ENCODE peak calls at places on chromosomes 2 and 18, in eight cellular contexts. One of them, this sample, is unnamed. For H3K4me1, the result is how much of the 10 kb centered on the place peaks cover.

GRCh38 chr2:134336352-134336751 is 82.5 kb downstream of the MGAT5 start:
- DNase-seq in Caco-2: no peak
- DNase-seq in uterus: no peak
- DNase-seq in ovary: no peak
- DNase-seq in CD8-positive, alpha-beta T cell: no peak
- DNase-seq in heart right ventricle: no peak
- DNase-seq in endodermal cell: no peak
- DNase-seq in MM.1S: no peak
- DNase-seq in this sample: no peak

GRCh38 chr2:159140070-159140774 is 146.3 kb downstream of the WDSUB1 start:
- DNase-seq in Caco-2: no peak
- DNase-seq in uterus: no peak
- DNase-seq in ovary: no peak
- DNase-seq in CD8-positive, alpha-beta T cell: no peak
- DNase-seq in heart right ventricle: no peak
- DNase-seq in endodermal cell: no peak
- DNase-seq in MM.1S: no peak
- DNase-seq in this sample: no peak

GRCh38 chr2:177397501-177398289 is 5.1 kb downstream of the AGPS start:
- DNase-seq in Caco-2: peak
- DNase-seq in uterus: peak
- DNase-seq in ovary: peak
- DNase-seq in CD8-positive, alpha-beta T cell: no peak
- DNase-seq in heart right ventricle: no peak
- DNase-seq in endodermal cell: no peak
- DNase-seq in MM.1S: no peak
- DNase-seq in this sample: peak

GRCh38 chr2:214376631-214377624 is 33.9 kb upstream of the VWC2L start:
- DNase-seq in Caco-2: no peak
- DNase-seq in uterus: no peak
- DNase-seq in ovary: no peak
- DNase-seq in CD8-positive, alpha-beta T cell: no peak
- DNase-seq in heart right ventricle: no peak
- DNase-seq in endodermal cell: no peak
- DNase-seq in MM.1S: peak
- DNase-seq in this sample: no peak

GRCh38 chr2:33380001-33380609 is 96.3 kb upstream of the RASGRP3 start:
- DNase-seq in Caco-2: no peak
- DNase-seq in uterus: no peak
- DNase-seq in ovary: no peak
- DNase-seq in CD8-positive, alpha-beta T cell: no peak
- DNase-seq in heart right ventricle: no peak
- DNase-seq in endodermal cell: no peak
- DNase-seq in MM.1S: peak
- DNase-seq in this sample: no peak

GRCh38 chr2:220502539-220502938 is 875.1 kb downstream of the SLC4A3 start:
- DNase-seq in Caco-2: no peak
- DNase-seq in uterus: no peak
- DNase-seq in ovary: no peak
- DNase-seq in CD8-positive, alpha-beta T cell: no peak
- DNase-seq in heart right ventricle: no peak
- DNase-seq in endodermal cell: no peak
- DNase-seq in MM.1S: no peak
- DNase-seq in this sample: no peak

GRCh38 chr18:60905699-60906098 is 427.5 kb upstream of the CDH20 start:
- DNase-seq in Caco-2: no peak
- DNase-seq in uterus: peak
- DNase-seq in ovary: no peak
- DNase-seq in CD8-positive, alpha-beta T cell: no peak
- DNase-seq in heart right ventricle: no peak
- DNase-seq in endodermal cell: no peak
- DNase-seq in MM.1S: no peak
- DNase-seq in this sample: peak

GRCh38 chr2:191150451-191151314 is at the start of gene STAT4:
- DNase-seq in Caco-2: no peak
- DNase-seq in uterus: peak
- DNase-seq in ovary: peak
- DNase-seq in CD8-positive, alpha-beta T cell: peak
- DNase-seq in heart right ventricle: peak
- DNase-seq in endodermal cell: peak
- DNase-seq in MM.1S: peak
- DNase-seq in this sample: peak

GRCh38 chr2:235051436-235052260 is 99.8 kb downstream of the SH3BP4 start:
- DNase-seq in Caco-2: no peak
- DNase-seq in uterus: no peak
- DNase-seq in ovary: no peak
- DNase-seq in CD8-positive, alpha-beta T cell: no peak
- DNase-seq in heart right ventricle: no peak
- DNase-seq in endodermal cell: peak
- DNase-seq in MM.1S: no peak
- DNase-seq in this sample: no peak

GRCh38 chr2:46876741-46877384 is 38.7 kb downstream of the MCFD2 start:
- DNase-seq in Caco-2: peak
- DNase-seq in uterus: peak
- DNase-seq in ovary: no peak
- DNase-seq in CD8-positive, alpha-beta T cell: no peak
- DNase-seq in heart right ventricle: peak
- DNase-seq in endodermal cell: no peak
- DNase-seq in MM.1S: peak
- DNase-seq in this sample: peak

GRCh38 chr2:33598472-33599174 is 476 bp downstream of the FAM98A start:
- DNase-seq in Caco-2: peak
- DNase-seq in uterus: peak
- DNase-seq in ovary: peak
- DNase-seq in CD8-positive, alpha-beta T cell: peak
- DNase-seq in heart right ventricle: no peak
- DNase-seq in endodermal cell: peak
- DNase-seq in MM.1S: peak
- DNase-seq in this sample: peak

GRCh38 chr18:40938615-40939014 is 1016.4 kb upstream of the PIK3C3 start:
- DNase-seq in Caco-2: no peak
- DNase-seq in uterus: no peak
- DNase-seq in ovary: no peak
- DNase-seq in CD8-positive, alpha-beta T cell: no peak
- DNase-seq in heart right ventricle: no peak
- DNase-seq in endodermal cell: no peak
- DNase-seq in MM.1S: no peak
- DNase-seq in this sample: no peak

GRCh38 chr2:7093376-7093775 is 176.2 kb downstream of the RNF144A start:
- DNase-seq in Caco-2: no peak
- DNase-seq in uterus: no peak
- DNase-seq in ovary: no peak
- DNase-seq in CD8-positive, alpha-beta T cell: no peak
- DNase-seq in heart right ventricle: no peak
- DNase-seq in endodermal cell: no peak
- DNase-seq in MM.1S: no peak
- DNase-seq in this sample: no peak

GRCh38 chr2:71528749-71529148 is 75.4 kb downstream of the DYSF start:
- DNase-seq in Caco-2: no peak
- DNase-seq in uterus: no peak
- DNase-seq in ovary: no peak
- DNase-seq in CD8-positive, alpha-beta T cell: no peak
- DNase-seq in heart right ventricle: no peak
- DNase-seq in endodermal cell: peak
- DNase-seq in MM.1S: no peak
- DNase-seq in this sample: no peak

GRCh38 chr2:42105330-42106256 is 57.8 kb downstream of the PKDCC start:
- DNase-seq in Caco-2: no peak
- DNase-seq in uterus: no peak
- DNase-seq in ovary: no peak
- DNase-seq in CD8-positive, alpha-beta T cell: peak
- DNase-seq in heart right ventricle: no peak
- DNase-seq in endodermal cell: peak
- DNase-seq in MM.1S: peak
- DNase-seq in this sample: no peak

GRCh38 chr2:221309888-221310287 is 262.2 kb downstream of the EPHA4 start:
- DNase-seq in Caco-2: no peak
- DNase-seq in uterus: no peak
- DNase-seq in ovary: no peak
- DNase-seq in CD8-positive, alpha-beta T cell: no peak
- DNase-seq in heart right ventricle: no peak
- DNase-seq in endodermal cell: no peak
- DNase-seq in MM.1S: no peak
- DNase-seq in this sample: peak

GRCh38 chr2:96952976-96953610 is 33.3 kb downstream of the FAM178B start:
- DNase-seq in Caco-2: no peak
- DNase-seq in uterus: peak
- DNase-seq in ovary: peak
- DNase-seq in CD8-positive, alpha-beta T cell: no peak
- DNase-seq in heart right ventricle: peak
- DNase-seq in endodermal cell: no peak
- DNase-seq in MM.1S: no peak
- DNase-seq in this sample: no peak

DNA sequence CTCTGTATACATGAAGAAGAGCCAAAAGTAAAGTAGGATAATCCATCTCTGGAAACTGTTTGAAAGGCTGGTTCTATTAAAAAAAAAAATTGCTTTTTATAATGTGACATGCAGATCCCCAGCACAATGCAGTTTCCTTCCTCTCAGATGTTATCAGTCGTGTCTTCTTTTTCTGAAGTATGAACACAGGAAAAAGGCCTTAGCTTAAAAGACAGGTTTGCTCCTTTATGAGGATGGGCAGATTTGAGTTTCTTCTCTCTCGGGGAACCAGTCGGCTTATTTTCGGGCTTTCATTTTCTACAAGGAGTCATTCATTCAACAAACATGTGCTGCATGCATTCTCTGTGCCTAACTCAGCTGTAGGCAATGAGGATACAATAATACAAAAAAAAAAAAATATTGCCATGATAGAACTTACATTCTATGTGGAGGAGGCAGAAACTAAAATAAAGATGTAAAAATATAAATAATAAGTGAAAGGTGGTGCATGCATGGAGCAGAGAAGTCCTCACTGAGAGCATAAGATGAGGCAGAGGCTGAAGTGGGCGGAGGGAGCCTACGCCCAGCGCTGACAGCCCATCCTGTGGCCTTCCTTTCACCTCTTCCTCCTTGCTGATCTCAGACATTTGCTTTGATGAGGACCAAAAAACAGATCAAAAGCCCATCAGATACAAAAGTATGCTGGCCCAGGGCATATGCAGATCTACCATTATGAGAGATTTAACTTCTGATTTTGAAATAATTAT is at the start of gene CD226:
- DNase-seq in Caco-2: no peak
- DNase-seq in uterus: no peak
- DNase-seq in ovary: no peak
- DNase-seq in CD8-positive, alpha-beta T cell: no peak
- DNase-seq in heart right ventricle: no peak
- DNase-seq in endodermal cell: no peak
- DNase-seq in MM.1S: no peak
- DNase-seq in this sample: no peak
- H3K4me3 ChIP-seq in Caco-2: no peak
- H3K4me3 ChIP-seq in uterus: no peak
- H3K4me3 ChIP-seq in ovary: no peak
- H3K4me3 ChIP-seq in CD8-positive, alpha-beta T cell: peak
- H3K4me3 ChIP-seq in heart right ventricle: no peak
- H3K4me3 ChIP-seq in endodermal cell: no peak
- H3K4me3 ChIP-seq in MM.1S: peak
- H3K4me3 ChIP-seq in this sample: no peak

DNA sequence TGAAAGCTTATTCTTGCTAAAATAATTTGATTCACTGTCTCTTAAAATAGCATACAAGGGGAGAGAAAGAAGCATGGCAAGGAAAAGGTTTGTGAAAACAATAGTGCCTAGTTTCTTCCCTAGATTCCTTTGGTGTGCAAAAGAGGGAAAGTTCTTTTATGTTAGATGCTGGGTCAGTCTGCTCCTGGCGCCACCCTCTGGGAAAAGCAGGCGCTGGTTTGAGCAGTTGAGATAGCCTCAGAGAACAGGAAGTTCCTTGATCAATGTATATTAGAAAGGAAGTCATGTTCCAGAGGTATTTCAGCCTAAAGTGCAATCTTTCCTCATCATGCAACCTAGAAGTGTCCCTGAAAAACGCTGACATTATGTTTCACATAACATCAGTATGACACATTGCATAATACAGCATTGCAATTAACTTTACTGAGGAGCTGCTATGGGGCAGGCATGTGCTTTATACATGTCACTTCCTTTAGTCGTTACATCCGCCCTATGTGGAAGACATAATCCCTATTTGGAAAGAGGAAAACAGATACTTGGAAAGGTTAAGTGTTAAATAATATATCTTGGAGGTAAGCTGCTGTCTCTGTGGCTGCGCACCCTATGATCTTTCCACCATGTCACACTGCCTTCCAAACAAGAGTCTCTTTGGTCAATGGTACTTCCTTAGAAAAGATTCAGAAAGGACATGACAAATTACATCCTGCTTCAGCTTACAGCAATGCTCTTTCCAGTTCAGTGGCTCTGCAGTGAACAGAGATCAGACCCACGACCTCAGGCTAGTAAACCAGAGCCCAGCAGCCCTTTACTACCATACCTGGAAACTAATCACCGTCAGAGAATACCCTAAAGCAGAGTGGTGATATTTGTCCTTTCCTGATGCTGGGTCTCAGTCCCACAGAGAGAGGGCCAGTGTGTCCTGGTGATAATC is 369.7 kb downstream of the RAD51AP2 start:
- DNase-seq in Caco-2: peak
- DNase-seq in uterus: no peak
- DNase-seq in ovary: no peak
- DNase-seq in CD8-positive, alpha-beta T cell: no peak
- DNase-seq in heart right ventricle: no peak
- DNase-seq in endodermal cell: peak
- DNase-seq in MM.1S: no peak
- DNase-seq in this sample: peak
- TF ChIP-seq CTCF in Caco-2: peak
- TF ChIP-seq CTCF in uterus: no peak
- TF ChIP-seq CTCF in ovary: no peak
- TF ChIP-seq CTCF in CD8-positive, alpha-beta T cell: no peak
- TF ChIP-seq CTCF in heart right ventricle: no peak
- TF ChIP-seq CTCF in endodermal cell: peak
- TF ChIP-seq CTCF in MM.1S: peak
- TF ChIP-seq CTCF in this sample: peak

GRCh38 chr2:120865656-120866055 is 130.0 kb downstream of the GLI2 start:
- DNase-seq in Caco-2: no peak
- DNase-seq in uterus: no peak
- DNase-seq in ovary: no peak
- DNase-seq in CD8-positive, alpha-beta T cell: no peak
- DNase-seq in heart right ventricle: no peak
- DNase-seq in endodermal cell: peak
- DNase-seq in MM.1S: no peak
- DNase-seq in this sample: no peak
- H3K4me1 ChIP-seq in Caco-2: under half
- H3K4me1 ChIP-seq in uterus: under half
- H3K4me1 ChIP-seq in ovary: under half
- H3K4me1 ChIP-seq in CD8-positive, alpha-beta T cell: under half
- H3K4me1 ChIP-seq in heart right ventricle: under half
- H3K4me1 ChIP-seq in endodermal cell: under half
- H3K4me1 ChIP-seq in MM.1S: under half
- H3K4me1 ChIP-seq in this sample: under half

DNA sequence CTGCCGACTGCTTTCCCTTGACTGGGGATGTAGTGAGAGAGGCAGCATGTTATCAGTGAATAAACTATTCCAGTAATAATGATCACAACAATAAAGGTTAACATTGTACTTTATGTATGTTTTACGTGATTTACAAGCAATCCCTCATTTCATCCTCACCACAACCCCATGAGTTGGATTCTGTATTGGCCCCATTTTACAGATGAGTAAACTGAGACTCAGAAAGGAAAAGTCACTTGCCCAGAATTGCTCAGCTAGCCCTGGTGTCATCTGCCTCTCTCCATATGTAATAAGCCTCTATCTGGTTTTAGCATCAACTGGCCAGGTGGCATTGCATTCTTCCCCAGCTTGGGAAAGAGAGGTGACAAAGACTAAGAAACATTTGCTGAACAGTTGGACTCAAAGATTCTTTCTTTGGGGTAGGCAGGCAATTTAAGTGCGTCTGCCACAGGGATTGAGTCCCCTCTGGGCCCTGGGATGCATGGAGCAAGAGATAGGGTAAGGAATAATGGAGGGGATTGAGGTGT is 2.2 kb downstream of the CXCR2 start:
- DNase-seq in Caco-2: no peak
- DNase-seq in uterus: no peak
- DNase-seq in ovary: no peak
- DNase-seq in CD8-positive, alpha-beta T cell: no peak
- DNase-seq in heart right ventricle: no peak
- DNase-seq in endodermal cell: no peak
- DNase-seq in MM.1S: no peak
- DNase-seq in this sample: no peak
- H3K4me3 ChIP-seq in Caco-2: no peak
- H3K4me3 ChIP-seq in uterus: no peak
- H3K4me3 ChIP-seq in ovary: no peak
- H3K4me3 ChIP-seq in CD8-positive, alpha-beta T cell: no peak
- H3K4me3 ChIP-seq in heart right ventricle: no peak
- H3K4me3 ChIP-seq in endodermal cell: no peak
- H3K4me3 ChIP-seq in MM.1S: no peak
- H3K4me3 ChIP-seq in this sample: no peak

This sample was measured in cardiac muscle cell.